ENCODE peak calls at places on chromosomes 1 and 21, in six cellular contexts. One of them, this sample, is unnamed.

GRCh38 chr1:214702561-214702960 is 99.6 kb downstream of the CENPF start:
- DNase-seq in fibroblast of lung: no peak
- DNase-seq in mammary epithelial cell: peak; percentile 5
- DNase-seq in neuronal stem cell: no peak
- DNase-seq in H1: no peak
- DNase-seq in astrocyte: peak; percentile 39
- DNase-seq in this sample: no peak

GRCh38 chr1:109312246-109312645 is 5.4 kb upstream of the MYBPHL start:
- DNase-seq in fibroblast of lung: no peak
- DNase-seq in mammary epithelial cell: no peak
- DNase-seq in neuronal stem cell: no peak
- DNase-seq in H1: no peak
- DNase-seq in astrocyte: no peak
- DNase-seq in this sample: no peak

GRCh38 chr1:12087797-12088314 is 24.8 kb downstream of the TNFRSF8 start:
- DNase-seq in fibroblast of lung: no peak
- DNase-seq in mammary epithelial cell: no peak
- DNase-seq in neuronal stem cell: no peak
- DNase-seq in H1: no peak
- DNase-seq in astrocyte: no peak
- DNase-seq in this sample: peak; percentile 26

GRCh38 chr1:42660907-42661500 is 2.8 kb downstream of the PPIH start:
- DNase-seq in fibroblast of lung: no peak
- DNase-seq in mammary epithelial cell: no peak
- DNase-seq in neuronal stem cell: no peak
- DNase-seq in H1: no peak
- DNase-seq in astrocyte: no peak
- DNase-seq in this sample: no peak

GRCh38 chr1:55318111-55318817 is 103.1 kb upstream of the USP24 start:
- DNase-seq in fibroblast of lung: peak; percentile 39
- DNase-seq in mammary epithelial cell: no peak
- DNase-seq in neuronal stem cell: no peak
- DNase-seq in H1: no peak
- DNase-seq in astrocyte: peak; percentile 49
- DNase-seq in this sample: no peak

GRCh38 chr1:234256359-234256758 is 116.9 kb upstream of the COA6 start:
- DNase-seq in fibroblast of lung: no peak
- DNase-seq in mammary epithelial cell: peak; percentile 82
- DNase-seq in neuronal stem cell: no peak
- DNase-seq in H1: no peak
- DNase-seq in astrocyte: peak; percentile 82
- DNase-seq in this sample: no peak

GRCh38 chr1:233738396-233738795 is 124.5 kb downstream of the KCNK1 start:
- DNase-seq in fibroblast of lung: no peak
- DNase-seq in mammary epithelial cell: no peak
- DNase-seq in neuronal stem cell: no peak
- DNase-seq in H1: no peak
- DNase-seq in astrocyte: no peak
- DNase-seq in this sample: no peak

GRCh38 chr1:180805316-180805715 is 107.4 kb upstream of the KIAA1614 start:
- DNase-seq in fibroblast of lung: no peak
- DNase-seq in mammary epithelial cell: no peak
- DNase-seq in neuronal stem cell: no peak
- DNase-seq in H1: no peak
- DNase-seq in astrocyte: no peak
- DNase-seq in this sample: no peak

GRCh38 chr1:32895325-32896215 is 5.6 kb downstream of the TMEM54 start:
- DNase-seq in fibroblast of lung: no peak
- DNase-seq in mammary epithelial cell: no peak
- DNase-seq in neuronal stem cell: no peak
- DNase-seq in H1: no peak
- DNase-seq in astrocyte: no peak
- DNase-seq in this sample: no peak

GRCh38 chr21:29301703-29302102 is 3.0 kb downstream of the BACH1 start:
- DNase-seq in fibroblast of lung: no peak
- DNase-seq in mammary epithelial cell: no peak
- DNase-seq in neuronal stem cell: no peak
- DNase-seq in H1: no peak
- DNase-seq in astrocyte: no peak
- DNase-seq in this sample: no peak

GRCh38 chr1:211825990-211826389 is 4.6 kb downstream of the LPGAT1 start:
- DNase-seq in fibroblast of lung: peak; percentile 49
- DNase-seq in mammary epithelial cell: peak; percentile 17
- DNase-seq in neuronal stem cell: no peak
- DNase-seq in H1: no peak
- DNase-seq in astrocyte: peak; percentile 71
- DNase-seq in this sample: no peak

GRCh38 chr1:81305997-81306452 is 494.7 kb upstream of the ADGRL2 start:
- DNase-seq in fibroblast of lung: peak; percentile 84
- DNase-seq in mammary epithelial cell: peak; percentile 36
- DNase-seq in neuronal stem cell: peak; percentile 45
- DNase-seq in H1: peak; percentile 49
- DNase-seq in astrocyte: peak; percentile 51
- DNase-seq in this sample: peak; percentile 23

GRCh38 chr1:39132505-39133339 is 71.8 kb upstream of the MACF1 start:
- DNase-seq in fibroblast of lung: peak; percentile 34
- DNase-seq in mammary epithelial cell: peak; percentile 80
- DNase-seq in neuronal stem cell: peak; percentile 74
- DNase-seq in H1: peak; percentile 78
- DNase-seq in astrocyte: no peak
- DNase-seq in this sample: peak; percentile 77

GRCh38 chr1:189657715-189658114 is 819.9 kb downstream of the BRINP3 start:
- DNase-seq in fibroblast of lung: no peak
- DNase-seq in mammary epithelial cell: peak; percentile 72
- DNase-seq in neuronal stem cell: no peak
- DNase-seq in H1: no peak
- DNase-seq in astrocyte: no peak
- DNase-seq in this sample: no peak

GRCh38 chr1:210850556-210850955 is 283.4 kb downstream of the KCNH1 start:
- DNase-seq in fibroblast of lung: no peak
- DNase-seq in mammary epithelial cell: no peak
- DNase-seq in neuronal stem cell: no peak
- DNase-seq in H1: no peak
- DNase-seq in astrocyte: no peak
- DNase-seq in this sample: no peak

GRCh38 chr1:85502625-85503083 is 37.7 kb upstream of the DDAH1 start:
- DNase-seq in fibroblast of lung: peak; percentile 87
- DNase-seq in mammary epithelial cell: peak; percentile 48
- DNase-seq in neuronal stem cell: peak; percentile 31
- DNase-seq in H1: peak; percentile 59
- DNase-seq in astrocyte: peak; percentile 54
- DNase-seq in this sample: peak; percentile 65

DNA sequence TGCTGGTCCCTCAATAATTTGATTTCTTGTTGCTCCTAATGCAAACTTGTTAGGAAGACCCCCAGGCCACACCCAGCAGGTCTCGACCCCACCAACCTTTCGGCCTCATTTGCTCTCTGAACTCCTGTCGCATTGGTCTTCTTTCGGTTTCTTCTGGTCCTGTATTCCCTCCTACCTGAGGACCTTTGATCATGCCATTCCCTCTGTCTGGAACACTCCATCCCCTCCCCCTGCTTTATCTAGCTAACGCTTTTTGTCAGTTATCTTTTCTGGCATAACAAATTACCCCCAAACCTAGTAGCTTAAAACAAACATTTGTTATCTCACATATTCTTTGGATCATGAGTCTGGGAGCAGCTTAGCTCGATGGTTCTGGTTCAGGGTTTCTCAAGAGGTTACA is 28.9 kb upstream of the BCAR3 start:
- DNase-seq in fibroblast of lung: no peak
- DNase-seq in mammary epithelial cell: no peak
- DNase-seq in neuronal stem cell: no peak
- DNase-seq in H1: no peak
- DNase-seq in astrocyte: no peak
- DNase-seq in this sample: no peak
- H3K4me1 ChIP-seq in fibroblast of lung: no peaks in the 10 kb centered on the region
- H3K4me1 ChIP-seq in mammary epithelial cell: peaks cover 8% of the 10 kb centered on the region
- H3K4me1 ChIP-seq in neuronal stem cell: peaks cover 16% of the 10 kb centered on the region
- H3K4me1 ChIP-seq in H1: no peaks in the 10 kb centered on the region
- H3K4me1 ChIP-seq in astrocyte: peaks cover 6% of the 10 kb centered on the region
- H3K4me1 ChIP-seq in this sample: no peaks in the 10 kb centered on the region

DNA sequence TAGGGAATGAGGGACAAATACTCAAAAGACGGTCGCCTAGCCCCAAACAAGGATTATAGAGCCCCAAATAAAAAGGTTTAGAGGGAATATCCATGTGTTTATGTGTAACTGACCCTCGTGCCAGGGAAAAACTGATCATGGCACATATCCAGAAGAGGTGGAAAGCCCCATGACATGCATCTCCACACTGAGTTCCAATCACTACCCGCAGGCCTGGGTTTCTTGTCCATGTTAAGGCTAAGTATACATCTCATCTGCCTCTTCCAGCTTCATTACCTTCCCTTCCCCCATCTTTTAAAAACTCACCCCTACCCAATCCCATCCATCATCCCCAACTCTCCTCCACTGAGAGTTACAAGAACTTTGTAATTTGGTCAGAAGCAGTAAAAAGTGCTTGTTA is 15.2 kb downstream of the GADD45A start:
- DNase-seq in fibroblast of lung: no peak
- DNase-seq in mammary epithelial cell: no peak
- DNase-seq in neuronal stem cell: no peak
- DNase-seq in H1: no peak
- DNase-seq in astrocyte: no peak
- DNase-seq in this sample: no peak
- H3K9ac ChIP-seq in fibroblast of lung: no peak overlapping the region
- H3K9ac ChIP-seq in mammary epithelial cell: no peak overlapping the region
- H3K9ac ChIP-seq in neuronal stem cell: no peak overlapping the region
- H3K9ac ChIP-seq in H1: no peak overlapping the region
- H3K9ac ChIP-seq in astrocyte: peak overlapping the region; percentile 51
- H3K9ac ChIP-seq in this sample: no peak overlapping the region

GRCh38 chr1:3346478-3346877 is 108.0 kb upstream of the ARHGEF16 start:
- DNase-seq in fibroblast of lung: no peak
- DNase-seq in mammary epithelial cell: no peak
- DNase-seq in neuronal stem cell: no peak
- DNase-seq in H1: no peak
- DNase-seq in astrocyte: no peak
- DNase-seq in this sample: no peak

GRCh38 chr1:3349161-3349967 is 105.1 kb upstream of the ARHGEF16 start:
- DNase-seq in fibroblast of lung: no peak
- DNase-seq in mammary epithelial cell: no peak
- DNase-seq in neuronal stem cell: peak; percentile 31
- DNase-seq in H1: no peak
- DNase-seq in astrocyte: peak; percentile 27
- DNase-seq in this sample: no peak

GRCh38 chr1:3348196-3348865 is 106.1 kb upstream of the ARHGEF16 start:
- DNase-seq in fibroblast of lung: no peak
- DNase-seq in mammary epithelial cell: no peak
- DNase-seq in neuronal stem cell: no peak
- DNase-seq in H1: no peak
- DNase-seq in astrocyte: no peak
- DNase-seq in this sample: no peak

GRCh38 chr1:3345792-3346191 is 108.7 kb upstream of the ARHGEF16 start:
- DNase-seq in fibroblast of lung: no peak
- DNase-seq in mammary epithelial cell: no peak
- DNase-seq in neuronal stem cell: no peak
- DNase-seq in H1: no peak
- DNase-seq in astrocyte: no peak
- DNase-seq in this sample: no peak

GRCh38 chr1:3347257-3348020 is 107.0 kb upstream of the ARHGEF16 start:
- DNase-seq in fibroblast of lung: no peak
- DNase-seq in mammary epithelial cell: no peak
- DNase-seq in neuronal stem cell: no peak
- DNase-seq in H1: no peak
- DNase-seq in astrocyte: no peak
- DNase-seq in this sample: no peak
- H3K27me3 ChIP-seq in fibroblast of lung: no peaks in the 10 kb centered on the region
- H3K27me3 ChIP-seq in mammary epithelial cell: no peaks in the 10 kb centered on the region
- H3K27me3 ChIP-seq in neuronal stem cell: no peaks in the 10 kb centered on the region
- H3K27me3 ChIP-seq in H1: no peaks in the 10 kb centered on the region
- H3K27me3 ChIP-seq in astrocyte: no peaks in the 10 kb centered on the region
- H3K27me3 ChIP-seq in this sample: no peaks in the 10 kb centered on the region

DNA sequence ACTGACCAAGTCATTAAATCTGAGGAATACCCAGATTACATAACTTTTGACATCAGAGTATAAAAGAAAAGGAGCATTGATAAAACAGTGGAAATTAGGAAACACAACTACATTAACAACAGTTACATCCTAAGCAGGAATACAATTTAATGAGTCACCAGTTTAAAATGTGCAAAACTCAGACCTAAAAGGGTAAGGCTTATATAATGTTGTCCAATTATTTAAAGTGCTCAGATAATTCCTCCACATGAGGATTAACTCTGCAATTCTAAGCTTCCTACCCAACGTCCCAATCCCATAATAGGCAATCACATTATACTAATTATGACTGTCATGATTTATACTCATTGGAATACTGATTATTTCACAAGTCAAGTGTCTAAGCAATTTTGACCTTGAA is 50.5 kb downstream of the ABL2 start:
- DNase-seq in fibroblast of lung: peak; percentile 52
- DNase-seq in mammary epithelial cell: peak; percentile 68
- DNase-seq in neuronal stem cell: no peak
- DNase-seq in H1: no peak
- DNase-seq in astrocyte: peak; percentile 74
- DNase-seq in this sample: no peak
- H3K4me1 ChIP-seq in fibroblast of lung: peaks cover 14% of the 10 kb centered on the region
- H3K4me1 ChIP-seq in mammary epithelial cell: peaks cover 33% of the 10 kb centered on the region
- H3K4me1 ChIP-seq in neuronal stem cell: no peaks in the 10 kb centered on the region
- H3K4me1 ChIP-seq in H1: no peaks in the 10 kb centered on the region
- H3K4me1 ChIP-seq in astrocyte: peaks cover 24% of the 10 kb centered on the region
- H3K4me1 ChIP-seq in this sample: no peaks in the 10 kb centered on the region

GRCh38 chr1:230877139-230877923 is 9.0 kb upstream of the C1orf198 start:
- DNase-seq in fibroblast of lung: peak; percentile 54
- DNase-seq in mammary epithelial cell: no peak
- DNase-seq in neuronal stem cell: no peak
- DNase-seq in H1: no peak
- DNase-seq in astrocyte: peak; percentile 52
- DNase-seq in this sample: no peak

GRCh38 chr1:230877924-230878583 is 9.7 kb upstream of the C1orf198 start:
- DNase-seq in fibroblast of lung: no peak
- DNase-seq in mammary epithelial cell: no peak
- DNase-seq in neuronal stem cell: no peak
- DNase-seq in H1: no peak
- DNase-seq in astrocyte: no peak
- DNase-seq in this sample: no peak

GRCh38 chr1:230875370-230875769 is 7.0 kb upstream of the C1orf198 start:
- DNase-seq in fibroblast of lung: no peak
- DNase-seq in mammary epithelial cell: no peak
- DNase-seq in neuronal stem cell: no peak
- DNase-seq in H1: no peak
- DNase-seq in astrocyte: no peak
- DNase-seq in this sample: no peak

GRCh38 chr1:230878584-230878975 is 10.3 kb upstream of the C1orf198 start:
- DNase-seq in fibroblast of lung: peak; percentile 58
- DNase-seq in mammary epithelial cell: no peak
- DNase-seq in neuronal stem cell: no peak
- DNase-seq in H1: no peak
- DNase-seq in astrocyte: peak; percentile 82
- DNase-seq in this sample: no peak

GRCh38 chr1:230876660-230877059 is 8.3 kb upstream of the C1orf198 start:
- DNase-seq in fibroblast of lung: no peak
- DNase-seq in mammary epithelial cell: no peak
- DNase-seq in neuronal stem cell: no peak
- DNase-seq in H1: no peak
- DNase-seq in astrocyte: no peak
- DNase-seq in this sample: no peak
- H3K9ac ChIP-seq in fibroblast of lung: no peak overlapping the region
- H3K9ac ChIP-seq in mammary epithelial cell: no peak overlapping the region
- H3K9ac ChIP-seq in neuronal stem cell: no peak overlapping the region
- H3K9ac ChIP-seq in H1: no peak overlapping the region
- H3K9ac ChIP-seq in astrocyte: no peak overlapping the region
- H3K9ac ChIP-seq in this sample: no peak overlapping the region

GRCh38 chr1:4935807-4936206 is 281.4 kb downstream of the AJAP1 start:
- DNase-seq in fibroblast of lung: no peak
- DNase-seq in mammary epithelial cell: no peak
- DNase-seq in neuronal stem cell: no peak
- DNase-seq in H1: no peak
- DNase-seq in astrocyte: no peak
- DNase-seq in this sample: no peak
- H3K27me3 ChIP-seq in fibroblast of lung: no peaks in the 10 kb centered on the region
- H3K27me3 ChIP-seq in mammary epithelial cell: no peaks in the 10 kb centered on the region
- H3K27me3 ChIP-seq in neuronal stem cell: no peaks in the 10 kb centered on the region
- H3K27me3 ChIP-seq in H1: no peaks in the 10 kb centered on the region
- H3K27me3 ChIP-seq in astrocyte: no peaks in the 10 kb centered on the region
- H3K27me3 ChIP-seq in this sample: no peaks in the 10 kb centered on the region

This sample was measured in colonic mucosa.